ENCODE peak calls at places on chromosome 7, in eight cellular contexts. S, Q, R, V, X, C, I and O are unnamed samples.

GRCh38 chr7:17090751-17091150 is 207.7 kb upstream of the AHR start:
- DNase-seq in S (peak), Q (no peak), R (no peak), V (no peak), X (no peak), C (no peak), I (peak), O (no peak)

GRCh38 chr7:3301472-3301778 is 373 bp downstream of the SDK1 start:
- DNase-seq in S (no peak), Q (no peak), R (no peak), V (no peak), X (no peak), C (no peak), I (no peak), O (no peak)

GRCh38 chr7:113109718-113110117 is 8.6 kb downstream of the SMIM30 start:
- DNase-seq in S (no peak), Q (no peak), R (no peak), V (no peak), X (no peak), C (no peak), I (no peak), O (no peak)

GRCh38 chr7:140062118-140062527 is 628 bp downstream of the PARP12 start:
- DNase-seq in S (no peak), Q (no peak), R (peak), V (peak), X (peak), C (no peak), I (no peak), O (peak)

GRCh38 chr7:74199551-74200355 is 10.1 kb upstream of the LAT2 start:
- DNase-seq in S (no peak), Q (no peak), R (no peak), V (no peak), X (no peak), C (no peak), I (no peak), O (no peak)

GRCh38 chr7:63043657-63044543 is 954.7 kb upstream of the ZNF722 start:
- DNase-seq in S (no peak), Q (no peak), R (no peak), V (no peak), X (no peak), C (no peak), I (no peak), O (no peak)

GRCh38 chr7:64638822-64639221 is 27.1 kb upstream of the ZNF107 start:
- DNase-seq in S (no peak), Q (no peak), R (no peak), V (no peak), X (no peak), C (no peak), I (no peak), O (no peak)

GRCh38 chr7:30656611-30657010 is 25.6 kb downstream of the CRHR2 start:
- DNase-seq in S (no peak), Q (no peak), R (peak), V (no peak), X (no peak), C (no peak), I (no peak), O (peak)

GRCh38 chr7:1692500-1693418 is 22.7 kb downstream of the ELFN1 start:
- DNase-seq in S (no peak), Q (no peak), R (peak), V (no peak), X (no peak), C (no peak), I (no peak), O (no peak)

GRCh38 chr7:31443457-31443856 is 70.4 kb upstream of the ITPRID1 start:
- DNase-seq in S (peak), Q (no peak), R (no peak), V (peak), X (peak), C (peak), I (no peak), O (peak)

GRCh38 chr7:156558198-156558597 is 82.4 kb upstream of the RNF32 start:
- DNase-seq in S (peak), Q (no peak), R (no peak), V (no peak), X (no peak), C (no peak), I (no peak), O (no peak)

GRCh38 chr7:27994639-27995038 is 186.0 kb downstream of the JAZF1 start:
- DNase-seq in S (peak), Q (no peak), R (no peak), V (no peak), X (no peak), C (no peak), I (no peak), O (no peak)

GRCh38 chr7:157602581-157602980 is 265.8 kb downstream of the DNAJB6 start:
- DNase-seq in S (no peak), Q (no peak), R (peak), V (no peak), X (no peak), C (no peak), I (no peak), O (no peak)

GRCh38 chr7:147296201-147296600 is 1179.6 kb downstream of the CNTNAP2 start:
- DNase-seq in S (no peak), Q (no peak), R (no peak), V (no peak), X (no peak), C (no peak), I (no peak), O (no peak)

GRCh38 chr7:128022631-128023532 is 8.4 kb downstream of the LRRC4 start:
- DNase-seq in S (peak), Q (no peak), R (no peak), V (no peak), X (no peak), C (no peak), I (peak), O (no peak)

GRCh38 chr7:148722340-148723165 is 23.9 kb downstream of the CUL1 start:
- DNase-seq in S (no peak), Q (no peak), R (no peak), V (peak), X (peak), C (no peak), I (no peak), O (peak)